ENCODE peak calls at places on chromosomes 11 and 22, in seven cellular contexts. M, G, D, L, X, N and J are unnamed samples.

GRCh38 chr22:30262917-30263741 is 3.5 kb downstream of the OSM start:
- DNase-seq in M (peak), G (peak), D (peak), L (no peak), X (peak), N (peak), J (peak)

GRCh38 chr11:113773092-113773415 is 438 bp downstream of the ZW10 start:
- DNase-seq in M (no peak), G (peak), D (peak), L (no peak), X (peak), N (no peak), J (no peak)

GRCh38 chr11:104907521-104908185 is 9.4 kb upstream of the CASP12 start:
- DNase-seq in M (no peak), G (no peak), D (no peak), L (no peak), X (no peak), N (no peak), J (no peak)

GRCh38 chr11:126039485-126040271 is 23.0 kb downstream of the CDON start:
- DNase-seq in M (no peak), G (no peak), D (no peak), L (no peak), X (no peak), N (no peak), J (no peak)

GRCh38 chr22:45336971-45337431 is 27.3 kb downstream of the FAM118A start:
- DNase-seq in M (peak), G (no peak), D (peak), L (peak), X (no peak), N (no peak), J (no peak)

GRCh38 chr11:78660451-78660850 is 85.8 kb upstream of the NARS2 start:
- DNase-seq in M (no peak), G (no peak), D (no peak), L (no peak), X (no peak), N (no peak), J (no peak)

GRCh38 chr11:129291556-129291955 is 84.1 kb upstream of the BARX2 start:
- DNase-seq in M (no peak), G (no peak), D (no peak), L (no peak), X (no peak), N (no peak), J (no peak)

GRCh38 chr22:50621948-50622722 is 5.8 kb downstream of the ARSA start:
- DNase-seq in M (peak), G (peak), D (peak), L (no peak), X (no peak), N (no peak), J (peak)

GRCh38 chr22:20522828-20523117 is 15.4 kb downstream of the MED15 start:
- DNase-seq in M (no peak), G (no peak), D (no peak), L (no peak), X (no peak), N (no peak), J (no peak)

GRCh38 chr11:44986315-44986714 is 35.6 kb upstream of the TP53I11 start:
- DNase-seq in M (peak), G (no peak), D (no peak), L (no peak), X (no peak), N (no peak), J (no peak)

GRCh38 chr11:114358711-114359110 is 41.6 kb downstream of the C11orf71 start:
- DNase-seq in M (no peak), G (peak), D (no peak), L (no peak), X (no peak), N (no peak), J (no peak)

GRCh38 chr11:99422581-99423434 is 402.1 kb downstream of the CNTN5 start:
- DNase-seq in M (no peak), G (peak), D (peak), L (no peak), X (no peak), N (no peak), J (no peak)

GRCh38 chr22:45475876-45476514 is 26.7 kb upstream of the FBLN1 start:
- DNase-seq in M (no peak), G (no peak), D (no peak), L (no peak), X (no peak), N (no peak), J (no peak)

GRCh38 chr11:2778630-2779498 is 79.1 kb upstream of the KCNQ1OT1 start:
- DNase-seq in M (peak), G (peak), D (peak), L (peak), X (peak), N (no peak), J (no peak)

GRCh38 chr11:126829716-126830115 is 170.9 kb downstream of the KIRREL3 start:
- DNase-seq in M (no peak), G (no peak), D (no peak), L (no peak), X (no peak), N (no peak), J (no peak)

GRCh38 chr11:91265946-91266345 is 958.7 kb upstream of the FAT3 start:
- DNase-seq in M (no peak), G (no peak), D (no peak), L (no peak), X (no peak), N (no peak), J (no peak)

GRCh38 chr11:101428918-101429317 is 154.9 kb downstream of the TRPC6 start:
- DNase-seq in M (no peak), G (no peak), D (no peak), L (no peak), X (no peak), N (no peak), J (no peak)

GRCh38 chr11:69010964-69011623 is 2.0 kb downstream of the MRGPRF start:
- DNase-seq in M (peak), G (peak), D (peak), L (peak), X (peak), N (peak), J (peak)

GRCh38 chr11:15170698-15171097 is 56.0 kb downstream of the INSC start:
- DNase-seq in M (no peak), G (no peak), D (no peak), L (no peak), X (no peak), N (no peak), J (no peak)

GRCh38 chr11:65743928-65744698 is 23.5 kb upstream of the RNASEH2C start:
- DNase-seq in M (peak), G (peak), D (peak), L (peak), X (peak), N (no peak), J (no peak)